ENCODE peak calls at places on chromosomes 16 and 17, in four cellular contexts. E, S, U and I are unnamed samples.

GRCh38 chr17:14103821-14104220 is 34.5 kb downstream of the COX10 start:
- DNase-seq in S (no peak), E (no peak), U (no peak), I (no peak)

GRCh38 chr17:199806-200603 is 18.6 kb upstream of the DOC2B start:
- DNase-seq in E (no peak), U (no peak), S (no peak), I (no peak)

GRCh38 chr17:2049333-2050245 is 5.3 kb upstream of the HIC1 start:
- DNase-seq in S (no peak), U (peak), E (no peak), I (no peak)

GRCh38 chr16:87161822-87162676 is 155.1 kb downstream of the C16orf95 start:
- DNase-seq in U (no peak), E (no peak), S (no peak), I (no peak)

GRCh38 chr17:48610282-48611211 is at the start of gene HOXB7:
- DNase-seq in S (no peak), E (peak), U (peak), I (no peak)

GRCh38 chr16:20382202-20382948 is 22.2 kb downstream of the PDILT start:
- DNase-seq in E (no peak), U (no peak), S (no peak), I (no peak)

GRCh38 chr17:5584971-5585794 is 874 bp upstream of the NLRP1 start:
- DNase-seq in S (no peak), U (peak), E (peak), I (peak)

GRCh38 chr16:54707813-54708212 is 222.9 kb upstream of the IRX5 start:
- DNase-seq in U (no peak), E (no peak), S (no peak), I (no peak)

GRCh38 chr17:75785016-75785769 is 587 bp downstream of the UNK start:
- DNase-seq in U (peak), S (peak), E (no peak), I (no peak)

GRCh38 chr16:12815361-12815760 is 11.7 kb upstream of the CPPED1 start:
- DNase-seq in U (no peak), S (no peak), E (no peak), I (no peak)

GRCh38 chr17:41530062-41531048 is 2.2 kb upstream of the KRT19 start:
- DNase-seq in E (peak), U (peak), S (peak), I (no peak)

GRCh38 chr16:86922311-86922710 is 344.0 kb downstream of the FOXL1 start:
- DNase-seq in U (no peak), E (no peak), S (no peak), I (no peak)

GRCh38 chr16:88195021-88195581 is 187.7 kb upstream of the ZNF469 start:
- DNase-seq in S (no peak), U (peak), E (no peak), I (no peak)

GRCh38 chr17:36089888-36090836 is at the start of gene CCL3:
- DNase-seq in S (no peak), E (no peak), U (no peak), I (no peak)

GRCh38 chr17:80791758-80792284 is 199.8 kb upstream of the CHMP6 start:
- DNase-seq in S (peak), E (peak), U (peak), I (peak)

GRCh38 chr16:27401768-27402568 is at the start of gene IL21R:
- DNase-seq in E (no peak), S (no peak), U (peak), I (no peak)

GRCh38 chr16:56861092-56861610 is 3.9 kb upstream of the SLC12A3 start:
- DNase-seq in E (peak), U (peak), S (no peak), I (no peak)

GRCh38 chr17:81524063-81524864 is 3.9 kb upstream of the FSCN2 start:
- DNase-seq in U (no peak), E (no peak), S (no peak), I (no peak)

DNA sequence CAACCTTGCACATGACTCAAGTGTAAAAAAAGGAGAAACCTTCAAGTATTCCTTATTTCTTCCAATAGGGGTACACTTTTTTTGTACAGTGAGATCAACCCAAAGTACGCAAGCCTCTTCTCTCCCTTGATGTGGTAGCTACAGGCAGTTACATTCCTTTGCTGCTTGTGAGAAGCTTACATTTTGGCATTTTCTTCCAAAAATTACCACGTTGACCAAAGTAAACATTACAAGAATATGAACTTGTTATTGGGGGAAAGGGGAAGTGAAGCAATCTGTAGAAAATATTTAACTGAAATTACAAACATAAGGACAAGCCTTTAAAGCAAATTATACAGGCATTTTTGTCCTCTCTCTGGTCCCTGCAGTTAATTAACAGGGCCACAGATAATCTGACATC is 97.0 kb upstream of the TOB1 start:
- DNase-seq in S (no peak), U (peak), E (no peak), I (no peak)
- H2AFZ ChIP-seq in S (no peak), U (no peak), E (no peak), I (no peak)

GRCh38 chr16:64391009-64391663 is 730.7 kb downstream of the CDH11 start:
- DNase-seq in E (no peak), U (peak), S (no peak), I (no peak)
- H2AFZ ChIP-seq in E (peak), U (peak), S (no peak), I (no peak)

GRCh38 chr17:17141860-17142552 is 64.1 kb downstream of the PLD6 start:
- DNase-seq in S (no peak), E (no peak), U (peak), I (no peak)
- H2AFZ ChIP-seq in S (no peak), E (no peak), U (no peak), I (no peak)

GRCh38 chr17:67520916-67521772 is 144.1 kb downstream of the PITPNC1 start:
- DNase-seq in S (no peak), U (peak), E (no peak), I (no peak)
- H2AFZ ChIP-seq in S (no peak), U (no peak), E (no peak), I (no peak)